ENCODE peak calls at places on chromosomes 7 and 10, in eight cellular contexts. J is H1, D is mesendoderm, G is neural progenitor cell, X is GM23248, F is HepG2, Z is endothelial cell of umbilical vein, T is HCT116. M is an unnamed sample. For H3K4me1, the result is how much of the 10 kb centered on the place peaks cover.

GRCh38 chr10:63633677-63634487 is 112.7 kb downstream of the REEP3 start:
- DNase-seq in J (no peak), D (peak), G (peak), X (peak), F (peak), Z (peak), T (peak), M (peak)

GRCh38 chr7:128778946-128779345 is 3.4 kb upstream of the OPN1SW start:
- DNase-seq in J (no peak), D (no peak), G (no peak), X (no peak), F (no peak), Z (no peak), T (no peak), M (no peak)

GRCh38 chr10:7092603-7093002 is 318.2 kb downstream of the SFMBT2 start:
- DNase-seq in J (no peak), D (no peak), G (no peak), X (no peak), F (no peak), Z (no peak), T (no peak), M (no peak)

GRCh38 chr10:6396652-6397051 is 183.4 kb downstream of the PRKCQ start:
- DNase-seq in J (no peak), D (no peak), G (no peak), X (peak), F (no peak), Z (no peak), T (no peak), M (peak)

GRCh38 chr7:127177156-127177555 is 75.6 kb downstream of the GRM8 start:
- DNase-seq in J (no peak), D (no peak), G (no peak), X (no peak), F (no peak), Z (no peak), T (no peak), M (no peak)

GRCh38 chr7:81845628-81846259 is 75.9 kb upstream of the HGF start:
- DNase-seq in J (no peak), D (peak), G (no peak), X (peak), F (no peak), Z (peak), T (no peak), M (peak)

GRCh38 chr7:1457949-1458675 is 1.2 kb downstream of the MICALL2 start:
- DNase-seq in J (no peak), D (no peak), G (no peak), X (peak), F (peak), Z (no peak), T (no peak), M (peak)

GRCh38 chr10:119237722-119238436 is 30.5 kb downstream of the GRK5 start:
- DNase-seq in J (no peak), D (peak), G (no peak), X (no peak), F (no peak), Z (peak), T (no peak), M (no peak)

GRCh38 chr7:6621195-6622128 is 6.1 kb downstream of the ZNF853 start:
- DNase-seq in J (no peak), D (no peak), G (no peak), X (no peak), F (no peak), Z (no peak), T (no peak), M (no peak)

GRCh38 chr10:4127518-4128315 is 342.7 kb upstream of the KLF6 start:
- DNase-seq in J (no peak), D (peak), G (no peak), X (no peak), F (peak), Z (peak), T (no peak), M (no peak)

GRCh38 chr10:132826524-132827422 is 40.8 kb upstream of the NKX6-2 start:
- DNase-seq in J (no peak), D (no peak), G (no peak), X (no peak), F (no peak), Z (no peak), T (no peak), M (no peak)

GRCh38 chr7:74525881-74526280 is 72.2 kb downstream of the GTF2IRD1 start:
- DNase-seq in J (peak), D (peak), G (no peak), X (no peak), F (no peak), Z (no peak), T (no peak), M (no peak)

GRCh38 chr10:11035318-11035920 is 17.7 kb downstream of the CELF2 start:
- DNase-seq in J (no peak), D (peak), G (peak), X (peak), F (no peak), Z (peak), T (no peak), M (peak)

GRCh38 chr7:158396982-158397862 is 190.4 kb downstream of the PTPRN2 start:
- DNase-seq in J (no peak), D (no peak), G (no peak), X (no peak), F (peak), Z (no peak), T (no peak), M (no peak)

GRCh38 chr7:129489491-129489890 is 12.8 kb upstream of the SMKR1 start:
- DNase-seq in J (no peak), D (peak), G (no peak), X (peak), F (peak), Z (no peak), T (no peak), M (peak)

GRCh38 chr7:18552943-18553584 is 57.5 kb downstream of the HDAC9 start:
- DNase-seq in J (no peak), D (no peak), G (no peak), X (no peak), F (no peak), Z (peak), T (no peak), M (no peak)

GRCh38 chr7:18548569-18548968 is 53.0 kb downstream of the HDAC9 start:
- DNase-seq in J (no peak), D (no peak), G (no peak), X (no peak), F (no peak), Z (no peak), T (no peak), M (no peak)

GRCh38 chr7:18552311-18552916 is 56.9 kb downstream of the HDAC9 start:
- DNase-seq in J (no peak), D (no peak), G (no peak), X (peak), F (no peak), Z (peak), T (no peak), M (no peak)

GRCh38 chr7:18547509-18548187 is 52.1 kb downstream of the HDAC9 start:
- DNase-seq in J (no peak), D (no peak), G (no peak), X (no peak), F (no peak), Z (no peak), T (no peak), M (no peak)

DNA sequence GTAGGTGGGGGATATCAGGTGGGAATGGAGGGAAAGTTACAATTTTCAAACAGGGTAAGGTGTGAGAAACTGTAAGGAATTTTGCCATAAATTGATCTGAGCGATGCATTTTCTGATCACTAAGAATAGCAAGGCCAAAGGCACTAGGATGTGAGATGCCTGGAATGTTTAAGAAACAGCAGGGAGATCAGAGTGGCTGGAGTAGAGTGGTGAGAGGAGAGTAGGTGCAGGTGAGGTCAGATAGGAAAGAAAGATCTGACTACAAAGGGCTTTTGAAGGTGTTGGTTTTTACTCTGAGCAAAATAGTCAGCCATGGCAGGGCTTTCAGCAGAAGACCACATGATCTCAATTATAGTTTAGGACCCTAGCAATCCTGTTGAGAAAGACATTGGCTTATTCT is 55.0 kb downstream of the HDAC9 start:
- DNase-seq in J (no peak), D (peak), G (no peak), X (no peak), F (no peak), Z (no peak), T (no peak), M (no peak)
- H3K4me1 ChIP-seq in J (under half), D (under half), G (under half), X (under half), F (under half), Z (under half), T (under half), M (under half)

GRCh38 chr7:2803755-2804154 is 40.4 kb downstream of the GNA12 start:
- DNase-seq in J (no peak), D (no peak), G (no peak), X (no peak), F (no peak), Z (no peak), T (no peak), M (no peak)
- H3K9ac ChIP-seq in J (no peak), D (no peak), G (no peak), X (no peak), F (peak), Z (no peak), T (no peak), M (no peak)

DNA sequence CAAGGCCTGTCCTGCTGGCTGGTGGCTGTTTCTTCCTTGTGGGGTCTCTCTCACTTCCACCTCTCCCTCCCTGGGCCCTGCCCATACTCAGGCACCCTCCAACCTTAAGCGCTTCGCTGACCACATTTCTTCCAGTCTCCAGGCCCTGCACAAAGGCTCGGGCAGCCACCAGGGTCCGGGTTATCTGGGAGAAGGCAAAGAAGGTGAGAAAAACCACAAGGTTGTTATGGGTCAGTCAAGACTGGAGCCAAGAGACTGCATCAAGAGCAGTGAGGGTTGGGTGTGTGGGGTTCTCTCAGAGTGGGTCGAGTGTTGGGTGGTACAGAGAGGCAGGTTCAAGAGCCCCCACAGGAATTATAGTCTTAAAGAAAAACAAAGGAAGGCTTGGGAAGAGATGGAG is 2.6 kb downstream of the GPC2 start:
- DNase-seq in J (no peak), D (no peak), G (no peak), X (no peak), F (no peak), Z (no peak), T (no peak), M (no peak)
- H3K4me2 ChIP-seq in J (no peak), D (no peak), G (no peak), X (no peak), F (no peak), Z (no peak), T (no peak), M (no peak)

GRCh38 chr7:142808802-142809583 is 38.2 kb downstream of the PRSS2 start:
- DNase-seq in J (no peak), D (no peak), G (no peak), X (peak), F (no peak), Z (peak), T (no peak), M (no peak)

GRCh38 chr7:142806957-142807356 is 36.2 kb downstream of the PRSS2 start:
- DNase-seq in J (no peak), D (no peak), G (no peak), X (no peak), F (no peak), Z (no peak), T (no peak), M (no peak)

GRCh38 chr7:142807855-142808460 is 37.2 kb downstream of the PRSS2 start:
- DNase-seq in J (no peak), D (no peak), G (no peak), X (peak), F (no peak), Z (peak), T (no peak), M (no peak)

GRCh38 chr7:142809671-142810070 is 38.9 kb downstream of the PRSS2 start:
- DNase-seq in J (no peak), D (no peak), G (no peak), X (no peak), F (no peak), Z (no peak), T (no peak), M (no peak)

DNA sequence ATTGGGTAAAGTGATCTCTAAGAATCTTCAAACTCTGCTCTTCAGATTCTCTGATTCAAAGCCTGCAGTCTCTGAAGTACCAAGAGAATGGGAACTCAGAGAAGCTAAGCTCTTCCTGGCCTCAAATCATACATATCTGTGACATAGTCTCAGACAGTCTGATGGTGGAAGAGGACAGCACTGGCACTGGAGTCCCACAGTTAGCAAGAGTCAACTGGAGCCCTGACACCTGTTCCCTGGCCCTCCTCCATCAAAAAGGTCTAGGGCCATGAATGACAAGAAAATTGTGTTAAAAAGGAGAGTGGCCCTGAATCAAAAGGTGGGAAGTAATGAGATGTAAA is 37.7 kb downstream of the PRSS2 start:
- DNase-seq in J (no peak), D (no peak), G (no peak), X (no peak), F (no peak), Z (no peak), T (no peak), M (no peak)
- H3K4me1 ChIP-seq in J (under half), D (under half), G (under half), X (under half), F (under half), Z (half or more), T (under half), M (under half)

DNA sequence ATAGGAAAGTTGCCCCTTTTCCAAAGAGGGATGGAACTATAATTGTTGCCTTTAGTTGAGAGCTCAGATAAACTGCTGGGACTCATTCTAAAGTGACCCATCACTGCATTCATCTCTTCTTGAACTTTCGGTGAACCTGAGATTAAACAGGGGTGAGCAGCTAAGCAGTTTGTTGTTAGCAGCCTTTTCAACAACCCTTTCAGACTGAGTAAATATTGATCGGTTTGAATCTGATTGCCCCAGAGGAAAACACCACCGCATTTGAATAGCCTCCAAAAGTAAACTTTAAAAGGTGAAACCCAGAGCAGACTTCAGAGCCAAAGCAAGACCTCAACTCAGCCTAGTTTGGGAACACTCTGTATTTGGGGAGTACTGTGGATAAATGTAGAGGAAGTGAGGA is 4.7 kb downstream of the HOXA1 start:
- DNase-seq in J (no peak), D (no peak), G (no peak), X (no peak), F (peak), Z (no peak), T (no peak), M (no peak)
- H3K9ac ChIP-seq in J (no peak), D (no peak), G (no peak), X (no peak), F (no peak), Z (no peak), T (no peak), M (no peak)

DNA sequence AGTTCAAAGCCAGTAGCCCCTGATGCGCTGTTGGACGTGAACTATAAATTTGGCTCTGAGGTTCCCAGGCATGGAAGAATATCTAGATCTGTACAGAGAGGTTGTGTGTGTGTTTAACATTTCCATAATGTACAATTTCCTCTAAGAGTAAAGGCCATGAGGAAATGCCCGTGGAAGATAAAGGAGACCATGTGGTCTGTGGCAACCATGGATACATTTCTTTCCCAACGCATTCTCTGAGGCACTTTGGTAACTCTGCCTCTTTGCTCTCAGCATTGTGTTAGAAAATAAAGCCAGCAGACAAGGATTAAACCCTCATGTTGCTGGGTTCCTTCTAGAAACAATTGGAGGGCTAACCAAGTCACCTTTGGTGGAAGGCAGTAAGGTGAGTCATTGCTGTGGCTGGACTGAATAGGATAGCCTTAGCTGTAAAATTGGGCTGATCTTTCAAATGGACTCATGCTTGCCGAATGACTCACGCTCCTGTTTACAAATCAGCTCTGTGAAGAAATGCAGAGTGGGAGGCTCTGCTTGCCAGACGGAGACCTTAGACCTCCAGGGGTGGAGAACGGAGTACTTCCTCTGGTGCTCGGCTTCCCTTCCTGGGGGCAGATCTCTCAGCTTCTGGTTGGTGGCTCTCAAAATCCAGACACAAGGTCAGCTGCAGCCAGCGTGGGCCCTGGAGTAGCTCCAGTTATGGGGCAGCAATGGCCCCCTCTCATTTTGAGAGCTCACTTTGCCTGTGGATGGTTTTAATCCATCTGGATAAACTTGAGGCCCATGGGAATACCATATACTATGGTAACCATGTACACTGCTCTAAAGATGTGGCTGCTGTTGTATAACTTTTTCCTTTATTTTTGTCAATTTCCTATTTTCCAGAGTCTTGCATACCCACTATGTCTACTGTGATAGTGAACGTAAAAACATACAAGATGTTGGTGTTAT is 137.3 kb downstream of the TCF7L2 start:
- DNase-seq in J (peak), D (peak), G (no peak), X (peak), F (peak), Z (peak), T (peak), M (peak)
- H3K4me2 ChIP-seq in J (no peak), D (no peak), G (no peak), X (peak), F (peak), Z (peak), T (peak), M (no peak)

DNA sequence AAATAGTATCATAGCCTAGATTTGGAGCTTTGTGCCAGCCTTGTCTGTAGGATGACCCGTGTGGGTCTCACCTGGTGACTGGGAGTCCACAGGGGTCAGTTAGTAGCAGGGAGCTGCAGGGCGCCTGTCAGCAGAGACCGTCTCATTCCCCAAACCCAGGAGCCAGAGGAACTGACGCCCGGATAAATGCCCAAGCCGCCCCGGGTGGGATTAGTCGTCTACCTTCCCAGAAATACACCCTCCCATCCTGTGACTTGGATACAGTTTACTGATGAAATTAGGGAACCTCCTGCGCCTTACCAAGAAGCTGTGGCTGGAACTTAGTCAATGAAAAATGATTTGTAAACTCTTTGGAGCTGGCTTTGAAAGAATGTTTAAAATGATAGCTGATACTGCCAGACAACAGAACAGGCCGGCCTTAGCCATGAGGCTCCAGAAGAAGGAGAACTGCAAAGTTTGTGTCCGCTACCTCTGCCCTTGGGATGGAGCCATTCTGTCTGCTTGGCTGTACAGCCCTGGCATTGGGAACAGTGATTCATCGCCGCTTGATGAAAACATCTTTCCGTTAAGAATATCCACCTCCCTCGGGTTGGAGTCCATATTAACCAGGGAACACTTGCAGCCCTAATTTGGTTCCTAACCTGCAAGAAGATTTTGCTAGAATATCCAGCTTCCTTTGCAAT is 12.7 kb downstream of the FOXK1 start:
- DNase-seq in J (no peak), D (no peak), G (no peak), X (peak), F (no peak), Z (peak), T (no peak), M (peak)
- H3K4me1 ChIP-seq in J (under half), D (under half), G (under half), X (half or more), F (half or more), Z (under half), T (under half), M (under half)

GRCh38 chr10:13831711-13832110 is 244.9 kb downstream of the PRPF18 start:
- DNase-seq in J (no peak), D (peak), G (peak), X (no peak), F (no peak), Z (peak), T (no peak), M (peak)
- H3K9ac ChIP-seq in J (no peak), D (no peak), G (no peak), X (no peak), F (no peak), Z (peak), T (no peak), M (no peak)

DNA sequence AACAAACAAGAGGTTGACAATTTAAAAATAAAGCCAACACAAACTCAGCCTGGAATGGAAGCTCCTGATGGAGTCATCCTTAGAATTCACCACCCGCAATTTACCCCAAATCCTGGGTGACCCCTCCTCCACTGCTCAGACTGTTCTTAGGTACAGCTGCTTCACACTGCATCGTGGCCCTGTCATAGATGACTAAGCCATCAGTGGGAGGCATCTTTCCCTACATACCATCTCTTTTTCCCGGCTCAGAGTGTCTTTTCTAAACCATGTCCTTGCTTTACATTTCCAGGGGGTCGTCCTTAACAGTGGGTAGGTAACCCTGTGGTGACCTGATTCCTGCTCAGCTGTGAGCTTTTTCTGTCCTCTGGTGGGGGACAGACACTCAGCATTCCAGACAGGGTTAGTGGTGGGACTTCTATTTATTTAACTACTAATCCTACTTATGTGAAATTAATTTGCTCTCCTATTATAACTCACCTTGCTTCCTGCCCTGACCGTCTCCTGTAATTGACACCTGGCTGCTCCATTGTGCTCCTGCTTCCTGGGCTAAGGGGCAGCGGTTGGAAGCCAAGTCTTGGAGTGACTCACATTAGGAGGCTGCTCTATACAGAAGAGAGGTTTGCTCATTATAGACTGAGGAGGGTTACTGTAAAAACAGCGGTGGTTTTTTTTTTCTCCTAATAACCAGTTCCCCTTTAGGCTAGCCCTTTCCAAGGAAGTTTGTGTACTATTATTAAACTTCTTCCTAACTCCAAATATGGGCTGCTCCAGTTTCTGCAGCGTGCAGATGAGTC is 40.6 kb downstream of the PYROXD2 start:
- DNase-seq in J (no peak), D (peak), G (no peak), X (peak), F (no peak), Z (no peak), T (no peak), M (peak)
- H3K4me2 ChIP-seq in J (no peak), D (no peak), G (no peak), X (peak), F (no peak), Z (no peak), T (peak), M (peak)

M was measured in fibroblast of lung.